ENCODE peak calls at places on chromosomes 4 and X, in six cellular contexts. One of them, this sample, is unnamed.

GRCh38 chrX:129932792-129933321 is 26.9 kb downstream of the UTP14A start:
- DNase-seq in AG04450: no peak
- DNase-seq in choroid plexus epithelial cell: no peak
- DNase-seq in Panc1: no peak
- DNase-seq in coronary artery: no peak
- DNase-seq in mucosa of descending colon: peak; percentile 58
- DNase-seq in this sample: no peak

GRCh38 chr4:178316211-178316610 is 874.0 kb upstream of the AGA start:
- DNase-seq in mucosa of descending colon: peak; percentile 16
- DNase-seq in coronary artery: no peak
- DNase-seq in Panc1: no peak
- DNase-seq in choroid plexus epithelial cell: no peak
- DNase-seq in AG04450: no peak
- DNase-seq in this sample: no peak

GRCh38 chrX:11380187-11380586 is 87.0 kb downstream of the AMELX start:
- DNase-seq in AG04450: no peak
- DNase-seq in Panc1: no peak
- DNase-seq in mucosa of descending colon: no peak
- DNase-seq in coronary artery: no peak
- DNase-seq in choroid plexus epithelial cell: peak; percentile 23
- DNase-seq in this sample: no peak

GRCh38 chr4:168509786-168510185 is 12.9 kb downstream of the PALLD start:
- DNase-seq in coronary artery: no peak
- DNase-seq in AG04450: peak; percentile 69
- DNase-seq in Panc1: no peak
- DNase-seq in choroid plexus epithelial cell: peak; percentile 93
- DNase-seq in mucosa of descending colon: no peak
- DNase-seq in this sample: no peak

GRCh38 chr4:54902261-54902660 is 223.1 kb downstream of the KDR start:
- DNase-seq in Panc1: no peak
- DNase-seq in AG04450: no peak
- DNase-seq in coronary artery: no peak
- DNase-seq in choroid plexus epithelial cell: peak; percentile 23
- DNase-seq in mucosa of descending colon: no peak
- DNase-seq in this sample: no peak

GRCh38 chr4:156660470-156660869 is 311.1 kb downstream of the PDGFC start:
- DNase-seq in choroid plexus epithelial cell: no peak
- DNase-seq in AG04450: no peak
- DNase-seq in coronary artery: no peak
- DNase-seq in mucosa of descending colon: no peak
- DNase-seq in Panc1: no peak
- DNase-seq in this sample: no peak

GRCh38 chr4:17115546-17115945 is 217.1 kb upstream of the LDB2 start:
- DNase-seq in coronary artery: no peak
- DNase-seq in mucosa of descending colon: no peak
- DNase-seq in choroid plexus epithelial cell: no peak
- DNase-seq in Panc1: no peak
- DNase-seq in AG04450: no peak
- DNase-seq in this sample: no peak

GRCh38 chr4:127809173-127809800 is 27.2 kb downstream of the HSPA4L start:
- DNase-seq in coronary artery: no peak
- DNase-seq in choroid plexus epithelial cell: peak; percentile 61
- DNase-seq in mucosa of descending colon: no peak
- DNase-seq in Panc1: no peak
- DNase-seq in AG04450: no peak
- DNase-seq in this sample: no peak

GRCh38 chr4:40858946-40859345 is 109.2 kb downstream of the NSUN7 start:
- DNase-seq in choroid plexus epithelial cell: no peak
- DNase-seq in AG04450: no peak
- DNase-seq in mucosa of descending colon: no peak
- DNase-seq in coronary artery: no peak
- DNase-seq in Panc1: no peak
- DNase-seq in this sample: no peak

GRCh38 chr4:184439856-184440592 is 34.3 kb downstream of the IRF2 start:
- DNase-seq in choroid plexus epithelial cell: peak; percentile 39
- DNase-seq in mucosa of descending colon: no peak
- DNase-seq in Panc1: no peak
- DNase-seq in AG04450: peak; percentile 79
- DNase-seq in coronary artery: no peak
- DNase-seq in this sample: no peak

GRCh38 chr4:76198411-76199237 is 15.0 kb downstream of the SCARB2 start:
- DNase-seq in coronary artery: peak; percentile 81
- DNase-seq in mucosa of descending colon: peak; percentile 60
- DNase-seq in Panc1: no peak
- DNase-seq in choroid plexus epithelial cell: peak; percentile 87
- DNase-seq in AG04450: peak; percentile 72
- DNase-seq in this sample: peak; percentile 92

GRCh38 chr4:122003335-122003734 is 51.5 kb upstream of the TRPC3 start:
- DNase-seq in mucosa of descending colon: peak; percentile 21
- DNase-seq in AG04450: no peak
- DNase-seq in choroid plexus epithelial cell: peak; percentile 31
- DNase-seq in Panc1: peak; percentile 8
- DNase-seq in coronary artery: no peak
- DNase-seq in this sample: peak; percentile 40

GRCh38 chrX:38800981-38801845 is at the start of gene MID1IP1:
- DNase-seq in mucosa of descending colon: peak; percentile 91
- DNase-seq in AG04450: peak; percentile 67
- DNase-seq in Panc1: no peak
- DNase-seq in coronary artery: peak; percentile 91
- DNase-seq in choroid plexus epithelial cell: peak; percentile 93
- DNase-seq in this sample: no peak

GRCh38 chr4:182955411-182955810 is 38.2 kb upstream of the DCTD start:
- DNase-seq in AG04450: no peak
- DNase-seq in choroid plexus epithelial cell: peak; percentile 13
- DNase-seq in mucosa of descending colon: no peak
- DNase-seq in coronary artery: no peak
- DNase-seq in Panc1: no peak
- DNase-seq in this sample: no peak

GRCh38 chrX:34584781-34585180 is 72.3 kb downstream of the TMEM47 start:
- DNase-seq in mucosa of descending colon: no peak
- DNase-seq in Panc1: no peak
- DNase-seq in AG04450: no peak
- DNase-seq in coronary artery: no peak
- DNase-seq in choroid plexus epithelial cell: no peak
- DNase-seq in this sample: no peak

GRCh38 chr4:14025093-14025492 is 397.6 kb upstream of the BOD1L1 start:
- DNase-seq in choroid plexus epithelial cell: peak; percentile 28
- DNase-seq in mucosa of descending colon: no peak
- DNase-seq in Panc1: no peak
- DNase-seq in coronary artery: no peak
- DNase-seq in AG04450: no peak
- DNase-seq in this sample: no peak

GRCh38 chr4:155603360-155603891 is 63.2 kb upstream of the GUCY1A1 start:
- DNase-seq in AG04450: no peak
- DNase-seq in choroid plexus epithelial cell: no peak
- DNase-seq in Panc1: no peak
- DNase-seq in mucosa of descending colon: no peak
- DNase-seq in coronary artery: no peak
- DNase-seq in this sample: no peak

GRCh38 chr4:143384381-143384994 is 47.8 kb downstream of the GAB1 start:
- DNase-seq in Panc1: no peak
- DNase-seq in AG04450: no peak
- DNase-seq in mucosa of descending colon: no peak
- DNase-seq in choroid plexus epithelial cell: no peak
- DNase-seq in coronary artery: peak; percentile 77
- DNase-seq in this sample: no peak

GRCh38 chr4:15547392-15547791 is 77.7 kb downstream of the CC2D2A start:
- DNase-seq in choroid plexus epithelial cell: no peak
- DNase-seq in coronary artery: no peak
- DNase-seq in Panc1: no peak
- DNase-seq in mucosa of descending colon: no peak
- DNase-seq in AG04450: no peak
- DNase-seq in this sample: no peak

GRCh38 chr4:93834371-93835066 is 6.0 kb downstream of the ATOH1 start:
- DNase-seq in coronary artery: no peak
- DNase-seq in AG04450: no peak
- DNase-seq in Panc1: no peak
- DNase-seq in choroid plexus epithelial cell: no peak
- DNase-seq in mucosa of descending colon: no peak
- DNase-seq in this sample: no peak

GRCh38 chrX:151825927-151826471 is 86.7 kb upstream of the MAGEA4 start:
- DNase-seq in choroid plexus epithelial cell: peak; percentile 91
- DNase-seq in Panc1: no peak
- DNase-seq in mucosa of descending colon: no peak
- DNase-seq in AG04450: peak; percentile 34
- DNase-seq in coronary artery: no peak
- DNase-seq in this sample: no peak

GRCh38 chr4:33160126-33160525 is 2440.0 kb downstream of the PCDH7 start:
- DNase-seq in choroid plexus epithelial cell: peak; percentile 47
- DNase-seq in Panc1: no peak
- DNase-seq in AG04450: no peak
- DNase-seq in coronary artery: no peak
- DNase-seq in mucosa of descending colon: no peak
- DNase-seq in this sample: no peak

GRCh38 chr4:139815646-139816601 is 150.3 kb downstream of the MGST2 start:
- DNase-seq in coronary artery: no peak
- DNase-seq in AG04450: peak; percentile 42
- DNase-seq in Panc1: no peak
- DNase-seq in mucosa of descending colon: no peak
- DNase-seq in choroid plexus epithelial cell: peak; percentile 83
- DNase-seq in this sample: no peak
- H3K4me3 ChIP-seq in coronary artery: peak overlapping the region; percentile 60
- H3K4me3 ChIP-seq in AG04450: peak overlapping the region; percentile 59
- H3K4me3 ChIP-seq in Panc1: no peak overlapping the region
- H3K4me3 ChIP-seq in mucosa of descending colon: no peak overlapping the region
- H3K4me3 ChIP-seq in choroid plexus epithelial cell: peak overlapping the region; percentile 61
- H3K4me3 ChIP-seq in this sample: no peak overlapping the region

GRCh38 chr4:8586671-8587468 is 5.7 kb upstream of the CPZ start:
- DNase-seq in choroid plexus epithelial cell: no peak
- DNase-seq in Panc1: no peak
- DNase-seq in AG04450: no peak
- DNase-seq in coronary artery: no peak
- DNase-seq in mucosa of descending colon: no peak
- DNase-seq in this sample: no peak
- TF ChIP-seq CTCF in choroid plexus epithelial cell: no peak
- TF ChIP-seq CTCF in Panc1: peak; percentile 63
- TF ChIP-seq CTCF in AG04450: no peak
- TF ChIP-seq CTCF in coronary artery: no peak
- TF ChIP-seq CTCF in mucosa of descending colon: no peak
- TF ChIP-seq CTCF in this sample: peak; percentile 24

DNA sequence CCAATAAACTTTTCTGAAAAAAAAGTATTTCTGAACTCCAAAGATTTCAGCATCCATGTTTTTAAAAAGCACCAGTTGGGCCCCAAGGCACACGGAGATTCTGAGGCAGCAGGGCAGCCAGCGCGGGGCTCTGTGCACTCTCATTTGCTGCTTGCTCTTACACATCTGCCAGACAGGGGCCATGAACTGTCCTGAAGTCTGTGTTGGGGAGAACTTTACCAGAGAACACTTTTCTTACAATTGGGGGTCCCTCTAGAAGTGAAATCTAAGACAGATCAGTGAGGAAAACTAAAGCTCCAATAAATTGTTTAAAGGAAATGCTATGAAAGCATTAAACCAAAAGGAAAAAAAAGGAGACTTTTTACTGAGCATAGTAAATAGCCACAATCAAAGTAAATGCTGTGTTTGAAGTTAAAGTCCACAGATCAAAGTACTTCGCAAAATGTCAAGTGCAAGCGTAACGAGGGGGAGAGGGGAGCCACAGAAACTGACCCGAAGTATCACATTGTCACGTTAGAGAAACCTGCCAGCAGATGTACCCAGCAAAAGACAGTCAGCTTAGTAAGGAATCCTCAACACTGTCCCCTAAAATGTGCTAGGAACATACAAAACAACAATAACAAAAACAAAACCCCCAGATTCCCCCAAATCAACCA is 37.8 kb downstream of the SORBS2 start:
- DNase-seq in coronary artery: no peak
- DNase-seq in Panc1: no peak
- DNase-seq in AG04450: no peak
- DNase-seq in choroid plexus epithelial cell: no peak
- DNase-seq in mucosa of descending colon: no peak
- DNase-seq in this sample: no peak
- H3K4me3 ChIP-seq in coronary artery: peak overlapping the region; percentile 61
- H3K4me3 ChIP-seq in Panc1: no peak overlapping the region
- H3K4me3 ChIP-seq in AG04450: no peak overlapping the region
- H3K4me3 ChIP-seq in choroid plexus epithelial cell: peak overlapping the region; percentile 44
- H3K4me3 ChIP-seq in mucosa of descending colon: no peak overlapping the region
- H3K4me3 ChIP-seq in this sample: no peak overlapping the region

DNA sequence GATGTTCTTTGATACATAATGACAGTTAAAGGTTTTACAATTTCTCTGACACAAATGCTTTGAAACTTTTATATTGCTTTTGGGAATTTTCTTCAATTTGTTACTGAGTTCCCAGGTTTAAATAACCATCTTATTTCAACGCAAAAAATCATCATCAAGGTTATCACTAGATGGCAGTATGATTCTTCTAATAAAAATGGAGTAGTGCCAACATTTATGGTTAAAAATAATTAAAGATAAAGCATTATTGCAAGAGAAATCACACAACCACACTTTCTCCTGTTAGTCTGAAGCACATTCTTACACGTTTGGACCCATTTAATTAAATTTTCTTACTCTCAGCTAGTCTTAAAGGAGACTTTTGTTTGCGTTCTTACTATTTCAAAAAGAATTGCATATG is 611.3 kb upstream of the CPXCR1 start:
- DNase-seq in Panc1: no peak
- DNase-seq in coronary artery: no peak
- DNase-seq in choroid plexus epithelial cell: peak; percentile 1
- DNase-seq in AG04450: no peak
- DNase-seq in mucosa of descending colon: no peak
- DNase-seq in this sample: no peak
- TF ChIP-seq CTCF in Panc1: peak; percentile 27
- TF ChIP-seq CTCF in coronary artery: no peak
- TF ChIP-seq CTCF in choroid plexus epithelial cell: no peak
- TF ChIP-seq CTCF in AG04450: no peak
- TF ChIP-seq CTCF in mucosa of descending colon: no peak
- TF ChIP-seq CTCF in this sample: no peak

GRCh38 chrX:9928083-9928482 is 39.1 kb upstream of the CLDN34 start:
- DNase-seq in Panc1: no peak
- DNase-seq in coronary artery: no peak
- DNase-seq in AG04450: no peak
- DNase-seq in mucosa of descending colon: no peak
- DNase-seq in choroid plexus epithelial cell: no peak
- DNase-seq in this sample: no peak
- H3K4me3 ChIP-seq in Panc1: no peak overlapping the region
- H3K4me3 ChIP-seq in coronary artery: no peak overlapping the region
- H3K4me3 ChIP-seq in AG04450: no peak overlapping the region
- H3K4me3 ChIP-seq in mucosa of descending colon: no peak overlapping the region
- H3K4me3 ChIP-seq in choroid plexus epithelial cell: no peak overlapping the region
- H3K4me3 ChIP-seq in this sample: no peak overlapping the region